ENCODE peak calls at places on chromosomes 5 and 9, in eight cellular contexts. L, F, R, G, S, E, K and C are unnamed samples.

GRCh38 chr5:124074500-124074899 is 562.5 kb downstream of the CSNK1G3 start:
- DNase-seq in L (no peak), F (no peak), R (no peak), G (no peak), S (no peak), E (no peak), K (no peak), C (no peak)

GRCh38 chr5:143033535-143034260 is 263.5 kb downstream of the ARHGAP26 start:
- DNase-seq in L (no peak), F (no peak), R (no peak), G (no peak), S (peak; percentile 21), E (no peak), K (no peak), C (no peak)

GRCh38 chr5:51225671-51226419 is 157.4 kb upstream of the ISL1 start:
- DNase-seq in L (peak; percentile 56), F (peak; percentile 80), R (no peak), G (no peak), S (no peak), E (no peak), K (no peak), C (no peak)

GRCh38 chr9:38422555-38423245 is 1.6 kb downstream of the IGFBPL1 start:
- DNase-seq in L (peak; percentile 52), F (no peak), R (no peak), G (no peak), S (no peak), E (no peak), K (peak; percentile 50), C (no peak)

GRCh38 chr5:16156152-16156551 is 23.4 kb downstream of the MARCHF11 start:
- DNase-seq in L (no peak), F (no peak), R (no peak), G (no peak), S (no peak), E (no peak), K (no peak), C (no peak)

GRCh38 chr5:75435101-75435500 is 76.3 kb downstream of the CERT1 start:
- DNase-seq in L (no peak), F (no peak), R (no peak), G (peak; percentile 22), S (no peak), E (no peak), K (no peak), C (no peak)

GRCh38 chr9:84667571-84668203 is 1.8 kb upstream of the NTRK2 start:
- DNase-seq in L (no peak), F (peak; percentile 39), R (no peak), G (no peak), S (peak; percentile 43), E (no peak), K (peak; percentile 31), C (no peak)

GRCh38 chr5:175520873-175521272 is 42.5 kb downstream of the SFXN1 start:
- DNase-seq in L (no peak), F (no peak), R (no peak), G (no peak), S (no peak), E (no peak), K (no peak), C (no peak)

GRCh38 chr5:21806943-21807342 is 1046.2 kb downstream of the CDH12 start:
- DNase-seq in L (no peak), F (no peak), R (no peak), G (no peak), S (no peak), E (no peak), K (no peak), C (no peak)

GRCh38 chr9:110626109-110626829 is 42.3 kb upstream of the MUSK start:
- DNase-seq in L (no peak), F (no peak), R (no peak), G (no peak), S (no peak), E (no peak), K (no peak), C (no peak)

GRCh38 chr9:76704601-76705204 is 59.5 kb upstream of the PCA3 start:
- DNase-seq in L (peak; percentile 79), F (peak; percentile 67), R (peak; percentile 80), G (peak; percentile 78), S (peak; percentile 44), E (no peak), K (no peak), C (peak; percentile 71)

GRCh38 chr5:65861830-65862241 is 64.5 kb upstream of the ERBIN start:
- DNase-seq in L (no peak), F (no peak), R (no peak), G (peak; percentile 46), S (no peak), E (no peak), K (no peak), C (no peak)

GRCh38 chr5:131679911-131680310 is 44.9 kb upstream of the RAPGEF6 start:
- DNase-seq in L (no peak), F (no peak), R (no peak), G (peak; percentile 37), S (no peak), E (no peak), K (no peak), C (no peak)

GRCh38 chr9:105157178-105157583 is 87.3 kb upstream of the SLC44A1 start:
- DNase-seq in L (peak; percentile 51), F (peak; percentile 71), R (peak; percentile 94), G (peak; percentile 85), S (peak; percentile 80), E (peak; percentile 60), K (peak; percentile 33), C (peak; percentile 37)

GRCh38 chr5:159601216-159601615 is 270.9 kb upstream of the IL12B start:
- DNase-seq in L (no peak), F (no peak), R (no peak), G (no peak), S (no peak), E (no peak), K (no peak), C (no peak)

GRCh38 chr9:127523312-127523851 is 72.1 kb downstream of the LRSAM1 start:
- DNase-seq in L (peak; percentile 6), F (peak; percentile 65), R (no peak), G (peak; percentile 51), S (no peak), E (no peak), K (no peak), C (no peak)

GRCh38 chr5:33892419-33893151 is 795 bp upstream of the ADAMTS12 start:
- DNase-seq in L (peak; percentile 2), F (peak; percentile 7), R (no peak), G (no peak), S (no peak), E (no peak), K (no peak), C (no peak)

GRCh38 chr9:115946530-115946929 is 207.1 kb upstream of the PAPPA start:
- DNase-seq in L (no peak), F (no peak), R (no peak), G (no peak), S (peak; percentile 43), E (no peak), K (no peak), C (no peak)

GRCh38 chr5:138596105-138596987 is 21.1 kb upstream of the HSPA9 start:
- DNase-seq in L (no peak), F (no peak), R (no peak), G (no peak), S (no peak), E (no peak), K (no peak), C (no peak)

GRCh38 chr9:249025-249424 is 34.4 kb downstream of the DOCK8 start:
- DNase-seq in L (no peak), F (no peak), R (no peak), G (no peak), S (no peak), E (no peak), K (no peak), C (no peak)

GRCh38 chr9:34714007-34714406 is 4.1 kb upstream of the CCL21 start:
- DNase-seq in L (no peak), F (no peak), R (no peak), G (no peak), S (no peak), E (no peak), K (no peak), C (no peak)

GRCh38 chr5:142720561-142721275 is 34.8 kb upstream of the FGF1 start:
- DNase-seq in L (peak; percentile 56), F (peak; percentile 80), R (no peak), G (no peak), S (no peak), E (no peak), K (peak; percentile 27), C (no peak)

GRCh38 chr5:60507687-60508086 is 192.3 kb downstream of the DEPDC1B start:
- DNase-seq in L (no peak), F (no peak), R (no peak), G (no peak), S (no peak), E (no peak), K (no peak), C (no peak)

GRCh38 chr9:111443454-111443853 is 40.7 kb downstream of the ECPAS start:
- DNase-seq in L (no peak), F (no peak), R (no peak), G (no peak), S (no peak), E (no peak), K (no peak), C (no peak)

GRCh38 chr5:150639751-150640150 is 709 bp upstream of the SYNPO start:
- DNase-seq in L (no peak), F (no peak), R (no peak), G (no peak), S (no peak), E (no peak), K (no peak), C (no peak)

GRCh38 chr9:99681113-99681512 is 140.6 kb upstream of the NR4A3 start:
- DNase-seq in L (no peak), F (no peak), R (no peak), G (no peak), S (no peak), E (no peak), K (no peak), C (no peak)

GRCh38 chr5:6108981-6109595 is 269.3 kb downstream of the MED10 start:
- DNase-seq in L (no peak), F (no peak), R (no peak), G (no peak), S (no peak), E (no peak), K (no peak), C (no peak)

GRCh38 chr5:97764700-97765099 is 581.7 kb upstream of the RIOK2 start:
- DNase-seq in L (no peak), F (no peak), R (no peak), G (no peak), S (no peak), E (no peak), K (no peak), C (no peak)